ENCODE peak calls at places on chromosome 1, in four cellular contexts. Z, B, N and T are unnamed samples.

GRCh38 chr1:213264534-213264933 is 213.5 kb downstream of the RPS6KC1 start:
- DNase-seq in Z (no peak), B (no peak), N (no peak), T (no peak)

GRCh38 chr1:247210062-247210385 is 38.2 kb upstream of the ZNF124 start:
- DNase-seq in Z (no peak), B (no peak), N (no peak), T (no peak)

GRCh38 chr1:146012703-146013565 is 8.6 kb downstream of the HJV start:
- DNase-seq in Z (peak), B (no peak), N (no peak), T (no peak)

GRCh38 chr1:152873495-152873894 is 4.6 kb upstream of the SMCP start:
- DNase-seq in Z (no peak), B (no peak), N (no peak), T (no peak)

GRCh38 chr1:190491404-190491803 is 13.7 kb upstream of the BRINP3 start:
- DNase-seq in Z (no peak), B (no peak), N (no peak), T (no peak)

GRCh38 chr1:109770331-109771095 is 6.8 kb upstream of the EPS8L3 start:
- DNase-seq in Z (no peak), B (no peak), N (peak), T (no peak)

GRCh38 chr1:102776074-102776473 is 332.2 kb downstream of the COL11A1 start:
- DNase-seq in Z (no peak), B (no peak), N (no peak), T (no peak)

GRCh38 chr1:36123357-36123756 is 1.7 kb downstream of the COL8A2 start:
- DNase-seq in Z (peak), B (no peak), N (no peak), T (no peak)

GRCh38 chr1:224873645-224874369 is 55.7 kb upstream of the DNAH14 start:
- DNase-seq in Z (no peak), B (no peak), N (no peak), T (no peak)

GRCh38 chr1:152924191-152924590 is 15.8 kb downstream of the IVL start:
- DNase-seq in Z (no peak), B (no peak), N (no peak), T (no peak)

GRCh38 chr1:236338096-236338495 is 56.0 kb upstream of the EDARADD start:
- DNase-seq in Z (no peak), B (no peak), N (no peak), T (no peak)

GRCh38 chr1:102733491-102734236 is 374.7 kb downstream of the COL11A1 start:
- DNase-seq in Z (no peak), B (no peak), N (no peak), T (no peak)

GRCh38 chr1:178579562-178579961 is 66.7 kb downstream of the TEX35 start:
- DNase-seq in Z (no peak), B (no peak), N (no peak), T (no peak)

GRCh38 chr1:41221995-41222991 is 19.8 kb downstream of the SCMH1 start:
- DNase-seq in Z (peak), B (no peak), N (no peak), T (no peak)

GRCh38 chr1:41449326-41449921 is 35.1 kb downstream of the EDN2 start:
- DNase-seq in Z (no peak), B (no peak), N (no peak), T (no peak)

GRCh38 chr1:36342426-36343185 is 19.2 kb upstream of the EVA1B start:
- DNase-seq in Z (peak), B (no peak), N (peak), T (peak)

GRCh38 chr1:210049616-210050015 is 111.6 kb downstream of the SYT14 start:
- DNase-seq in Z (no peak), B (no peak), N (no peak), T (no peak)

GRCh38 chr1:245213066-245213465 is 58.3 kb downstream of the KIF26B start:
- DNase-seq in Z (no peak), B (no peak), N (no peak), T (no peak)